ENCODE peak calls at places on chromosomes 5 and 9, in six cellular contexts. T, V, Z, C, Y and R are unnamed samples.

GRCh38 chr9:86978986-86979385 is 31.7 kb upstream of the GAS1 start:
- DNase-seq in T (no peak), V (no peak), Z (no peak), C (no peak), Y (no peak), R (no peak)

GRCh38 chr9:96327694-96328352 is 25.8 kb upstream of the HSD17B3 start:
- DNase-seq in T (no peak), V (peak; percentile 68), Z (peak; percentile 35), C (no peak), Y (no peak), R (peak; percentile 29)

GRCh38 chr9:137615387-137615871 is 3.4 kb upstream of the EHMT1 start:
- DNase-seq in T (no peak), V (no peak), Z (no peak), C (peak; percentile 76), Y (no peak), R (no peak)

GRCh38 chr5:111810087-111810486 is 53.1 kb upstream of the NREP start:
- DNase-seq in T (no peak), V (no peak), Z (peak; percentile 61), C (no peak), Y (no peak), R (no peak)

GRCh38 chr5:173515526-173515925 is 100.9 kb downstream of the BOD1 start:
- DNase-seq in T (no peak), V (no peak), Z (no peak), C (no peak), Y (no peak), R (no peak)

GRCh38 chr5:138349842-138350635 is 2.4 kb upstream of the KDM3B start:
- DNase-seq in T (no peak), V (no peak), Z (no peak), C (no peak), Y (no peak), R (no peak)

GRCh38 chr9:75979362-75979761 is 88.9 kb downstream of the PCSK5 start:
- DNase-seq in T (no peak), V (no peak), Z (no peak), C (no peak), Y (no peak), R (peak; percentile 5)

GRCh38 chr5:127848098-127848497 is 144.9 kb downstream of the CCDC192 start:
- DNase-seq in T (no peak), V (no peak), Z (no peak), C (no peak), Y (no peak), R (no peak)

GRCh38 chr5:95417971-95418370 is 26.8 kb downstream of the FAM81B start:
- DNase-seq in T (no peak), V (no peak), Z (no peak), C (no peak), Y (no peak), R (no peak)

GRCh38 chr5:132825165-132825823 is 5.2 kb downstream of the SHROOM1 start:
- DNase-seq in T (no peak), V (no peak), Z (no peak), C (no peak), Y (no peak), R (no peak)

GRCh38 chr5:108345541-108346171 is 36.2 kb downstream of the FBXL17 start:
- DNase-seq in T (no peak), V (peak; percentile 12), Z (no peak), C (no peak), Y (peak; percentile 13), R (no peak)

GRCh38 chr5:75839547-75839946 is 122.3 kb upstream of the POC5 start:
- DNase-seq in T (no peak), V (no peak), Z (no peak), C (no peak), Y (no peak), R (no peak)

GRCh38 chr5:144189800-144190429 is 19.2 kb downstream of the KCTD16 start:
- DNase-seq in T (no peak), V (peak; percentile 9), Z (peak; percentile 40), C (no peak), Y (no peak), R (peak; percentile 92)

GRCh38 chr5:72145351-72145750 is 38.1 kb downstream of the MAP1B start:
- DNase-seq in T (no peak), V (no peak), Z (no peak), C (no peak), Y (no peak), R (no peak)

GRCh38 chr5:62354028-62354874 is 48.2 kb downstream of the KIF2A start:
- DNase-seq in T (no peak), V (peak; percentile 44), Z (no peak), C (no peak), Y (peak; percentile 31), R (peak; percentile 12)

GRCh38 chr9:4584636-4585035 is 77.5 kb upstream of the PLPP6 start:
- DNase-seq in T (no peak), V (no peak), Z (no peak), C (no peak), Y (no peak), R (no peak)

DNA sequence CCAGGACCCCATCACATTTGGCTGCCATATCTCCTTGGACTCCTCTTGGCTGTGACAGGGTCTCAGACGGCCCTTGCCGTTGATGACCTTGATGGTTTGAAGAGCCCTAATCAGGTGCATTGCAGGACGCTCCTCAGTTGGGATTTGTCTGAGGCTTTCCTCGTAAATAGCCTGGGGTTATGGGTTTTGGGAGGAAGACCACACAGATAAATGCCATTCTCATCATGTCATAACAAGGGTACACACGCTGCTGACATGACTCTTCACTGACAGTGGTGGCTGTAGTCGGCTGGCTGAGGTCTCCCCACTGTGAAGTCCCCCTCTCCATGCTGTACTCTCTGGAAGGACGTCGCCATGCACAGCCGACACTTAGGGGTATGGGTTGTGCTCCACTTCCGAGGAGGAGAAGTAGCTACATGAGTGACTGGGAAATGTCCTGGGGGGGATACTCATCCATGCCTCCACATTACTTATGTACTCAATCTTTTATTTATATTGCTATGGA is 42.9 kb upstream of the SPTLC1 start:
- DNase-seq in T (no peak), V (no peak), Z (no peak), C (peak; percentile 29), Y (no peak), R (no peak)
- TF ChIP-seq POLR2AphosphoS5 in T (no peak), V (no peak), Z (no peak), C (no peak), Y (no peak), R (no peak)

GRCh38 chr5:169805527-169805934 is 168.5 kb downstream of the DOCK2 start:
- DNase-seq in T (no peak), V (no peak), Z (no peak), C (no peak), Y (no peak), R (no peak)
- TF ChIP-seq POLR2AphosphoS5 in T (no peak), V (no peak), Z (no peak), C (no peak), Y (no peak), R (no peak)

GRCh38 chr9:135993409-135993742 is 32.2 kb upstream of the UBAC1 start:
- DNase-seq in T (no peak), V (no peak), Z (no peak), C (no peak), Y (no peak), R (no peak)

GRCh38 chr9:135991771-135992170 is 30.6 kb upstream of the UBAC1 start:
- DNase-seq in T (no peak), V (no peak), Z (no peak), C (no peak), Y (no peak), R (no peak)

GRCh38 chr9:135990468-135991429 is 29.6 kb upstream of the UBAC1 start:
- DNase-seq in T (no peak), V (peak; percentile 89), Z (peak; percentile 41), C (peak; percentile 86), Y (peak; percentile 79), R (peak; percentile 43)

GRCh38 chr9:135993840-135994776 is 32.9 kb upstream of the UBAC1 start:
- DNase-seq in T (no peak), V (peak; percentile 72), Z (no peak), C (no peak), Y (no peak), R (no peak)

DNA sequence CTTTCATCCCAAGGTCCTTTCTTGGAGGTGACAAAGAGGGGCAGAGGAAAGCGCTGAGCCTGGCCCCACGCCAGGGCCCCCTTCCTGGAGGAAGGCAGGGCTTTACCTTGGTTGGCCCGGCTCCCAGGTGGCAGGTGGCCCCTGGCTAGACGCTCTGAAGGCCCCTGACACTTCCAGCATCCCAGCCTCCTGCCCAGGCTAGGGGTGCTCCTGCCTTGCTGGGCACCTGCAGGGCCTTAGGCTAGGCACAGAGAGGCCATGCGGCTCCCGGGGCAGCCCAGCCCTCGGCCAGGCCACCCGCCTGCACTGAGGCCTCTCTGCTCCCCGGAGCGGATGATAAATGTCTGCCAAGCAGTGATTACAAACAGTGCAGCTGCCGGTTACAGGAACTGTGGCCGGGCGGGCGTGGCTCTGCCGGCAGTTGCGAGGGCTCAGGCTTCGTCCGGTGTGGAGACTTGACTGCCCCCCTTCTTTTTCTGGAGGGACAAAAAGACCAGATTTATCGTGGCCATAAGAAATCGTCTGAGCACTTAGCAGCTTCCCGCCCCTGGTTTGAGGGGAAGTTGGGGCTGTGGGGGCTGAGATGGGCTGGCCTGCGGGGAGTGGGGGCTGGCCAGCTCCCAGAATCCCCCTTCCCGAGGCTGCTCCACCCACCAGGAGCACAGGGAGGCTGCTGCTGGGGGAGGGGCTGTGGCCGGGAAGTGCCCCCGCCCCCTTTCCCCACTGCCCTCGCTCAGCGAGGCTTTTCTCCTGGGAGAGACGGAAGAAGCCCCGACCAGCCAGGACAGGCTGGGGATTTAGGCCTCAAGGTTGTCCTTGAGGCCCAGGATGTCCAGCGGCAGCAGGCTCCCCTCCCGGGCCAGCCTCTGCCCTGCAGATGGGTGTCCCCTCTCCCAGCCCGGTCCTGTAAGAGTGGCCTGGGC is 31.6 kb upstream of the UBAC1 start:
- DNase-seq in T (peak; percentile 34), V (peak; percentile 89), Z (peak; percentile 75), C (peak; percentile 95), Y (no peak), R (peak; percentile 77)
- TF ChIP-seq POLR2AphosphoS5 in T (peak; percentile 57), V (peak; percentile 42), Z (peak; percentile 55), C (peak; percentile 91), Y (peak; percentile 31), R (no peak)

GRCh38 chr9:95048225-95049087 is 269.1 kb downstream of the FANCC start:
- DNase-seq in T (peak; percentile 61), V (peak; percentile 88), Z (peak; percentile 85), C (peak; percentile 92), Y (no peak), R (peak; percentile 42)
- TF ChIP-seq POLR2AphosphoS5 in T (no peak), V (peak; percentile 2), Z (peak; percentile 13), C (peak; percentile 72), Y (no peak), R (no peak)

GRCh38 chr9:130023147-130023787 is 19.7 kb downstream of the FNBP1 start:
- DNase-seq in T (no peak), V (no peak), Z (no peak), C (no peak), Y (no peak), R (no peak)
- TF ChIP-seq POLR2AphosphoS5 in T (no peak), V (no peak), Z (no peak), C (no peak), Y (no peak), R (no peak)

DNA sequence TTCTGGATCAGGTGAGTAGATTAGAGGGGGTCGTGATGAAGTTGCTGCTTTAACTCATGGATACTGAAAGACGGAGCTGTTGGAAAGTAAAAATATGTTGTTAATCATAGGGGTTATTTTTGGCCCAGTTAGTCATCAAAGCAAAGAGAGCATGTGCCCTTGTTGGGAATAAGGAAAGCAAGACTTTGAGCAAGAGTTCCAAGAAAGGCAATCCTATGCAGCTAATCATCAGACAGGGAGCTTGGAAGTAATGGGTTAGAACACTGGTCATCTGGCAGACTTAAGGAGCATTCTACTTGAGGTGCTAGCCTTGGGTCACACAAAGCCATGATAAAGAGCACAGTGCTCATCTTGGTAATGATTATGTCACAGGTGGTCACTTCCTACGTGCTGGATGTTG is 18.3 kb downstream of the ASPN start:
- DNase-seq in T (no peak), V (no peak), Z (no peak), C (no peak), Y (no peak), R (no peak)
- TF ChIP-seq POLR2AphosphoS5 in T (no peak), V (peak; percentile 61), Z (peak; percentile 62), C (no peak), Y (no peak), R (no peak)

GRCh38 chr5:36876965-36877666 is 547 bp downstream of the NIPBL start:
- DNase-seq in T (peak; percentile 40), V (peak; percentile 72), Z (peak; percentile 76), C (peak; percentile 93), Y (peak; percentile 23), R (no peak)
- TF ChIP-seq POLR2AphosphoS5 in T (peak; percentile 26), V (no peak), Z (no peak), C (peak; percentile 79), Y (no peak), R (no peak)